ENCODE peak calls at places on chromosome 2, in nine cellular contexts. V is Panc1, D is ovary, W is fibroblast of pulmonary artery, K is spleen, X is IMR-90, E is body of pancreas, L is H1, Q is AG09309. S is an unnamed sample.

GRCh38 chr2:136019304-136019703 is 33.9 kb upstream of the DARS1 start:
- DNase-seq in X (no peak), L (no peak), D (no peak), Q (no peak), E (no peak), W (no peak), V (no peak), K (no peak), S (no peak)

GRCh38 chr2:5690231-5690630 is 2.0 kb upstream of the SOX11 start:
- DNase-seq in V (no peak), X (peak), Q (no peak), W (no peak), E (no peak), L (no peak), D (no peak), K (no peak), S (no peak)

GRCh38 chr2:96867756-96868554 is 1.9 kb downstream of the SEMA4C start:
- DNase-seq in X (no peak), E (no peak), W (peak), Q (no peak), V (no peak), L (no peak), K (peak), D (no peak), S (no peak)

GRCh38 chr2:8456149-8457091 is 225.4 kb upstream of the ID2 start:
- DNase-seq in D (no peak), L (no peak), W (no peak), X (no peak), Q (no peak), E (no peak), K (no peak), V (no peak), S (no peak)

GRCh38 chr2:18536100-18536499 is 24.4 kb downstream of the RDH14 start:
- DNase-seq in D (no peak), L (no peak), E (no peak), X (peak), V (no peak), K (no peak), W (no peak), Q (no peak), S (no peak)

GRCh38 chr2:145688156-145688555 is 1168.2 kb upstream of the ZEB2 start:
- DNase-seq in Q (no peak), E (no peak), L (no peak), W (no peak), X (no peak), D (no peak), K (no peak), V (no peak), S (no peak)

GRCh38 chr2:96949153-96949520 is 37.2 kb downstream of the FAM178B start:
- DNase-seq in W (no peak), L (no peak), E (no peak), V (no peak), Q (no peak), X (no peak), K (no peak), D (no peak), S (no peak)

GRCh38 chr2:72035518-72036172 is 112.0 kb downstream of the CYP26B1 start:
- DNase-seq in L (no peak), W (peak), V (no peak), Q (no peak), E (no peak), D (no peak), X (peak), K (peak), S (no peak)

GRCh38 chr2:28654981-28655322 is 96.7 kb upstream of the PPP1CB start:
- DNase-seq in L (no peak), E (no peak), W (no peak), X (no peak), K (no peak), D (no peak), Q (no peak), V (no peak), S (no peak)

GRCh38 chr2:196200557-196200956 is 29.2 kb upstream of the STK17B start:
- DNase-seq in D (no peak), K (no peak), E (no peak), X (no peak), V (no peak), Q (no peak), L (no peak), W (no peak), S (no peak)

GRCh38 chr2:8568543-8569302 is 113.1 kb upstream of the ID2 start:
- DNase-seq in V (no peak), W (no peak), X (no peak), L (no peak), K (no peak), Q (no peak), E (no peak), D (no peak), S (no peak)

GRCh38 chr2:85668009-85668856 is at the start of gene SFTPB:
- DNase-seq in V (no peak), W (peak), L (no peak), X (peak), D (no peak), Q (no peak), K (no peak), E (no peak), S (no peak)

GRCh38 chr2:61425605-61426155 is 45.2 kb downstream of the USP34 start:
- DNase-seq in E (no peak), K (no peak), L (no peak), V (no peak), X (no peak), Q (no peak), D (no peak), W (no peak), S (no peak)

GRCh38 chr2:237298323-237299118 is 115.4 kb downstream of the COL6A3 start:
- DNase-seq in W (no peak), X (peak), D (no peak), E (no peak), K (no peak), Q (peak), L (no peak), V (no peak), S (no peak)

GRCh38 chr2:102703748-102704147 is 58.1 kb upstream of the TMEM182 start:
- DNase-seq in L (no peak), X (peak), E (no peak), W (peak), V (peak), Q (no peak), D (no peak), K (no peak), S (peak)

GRCh38 chr2:68936462-68936861 is 16.2 kb downstream of the GKN2 start:
- DNase-seq in D (no peak), K (no peak), Q (no peak), L (no peak), X (peak), V (no peak), E (no peak), W (peak), S (no peak)

GRCh38 chr2:120905298-120905697 is 169.6 kb downstream of the GLI2 start:
- DNase-seq in K (no peak), L (no peak), Q (no peak), V (no peak), E (no peak), D (no peak), W (no peak), X (no peak), S (no peak)

GRCh38 chr2:200797242-200797770 is 14.4 kb upstream of the BZW1 start:
- DNase-seq in E (peak), Q (no peak), V (no peak), K (no peak), L (no peak), X (peak), D (no peak), W (peak), S (no peak)

GRCh38 chr2:182870227-182870626 is 3.8 kb upstream of the FRZB start:
- DNase-seq in D (no peak), Q (no peak), V (no peak), K (no peak), L (peak), E (no peak), W (no peak), X (no peak), S (peak)

GRCh38 chr2:224930990-224931389 is 111.3 kb downstream of the DOCK10 start:
- DNase-seq in X (no peak), L (no peak), Q (no peak), D (no peak), K (no peak), W (no peak), V (no peak), E (no peak), S (no peak)

GRCh38 chr2:168184896-168185513 is 62.4 kb downstream of the STK39 start:
- DNase-seq in W (no peak), E (no peak), K (no peak), L (no peak), Q (no peak), X (no peak), D (no peak), V (no peak), S (no peak)

GRCh38 chr2:119809329-119810038 is 49.8 kb downstream of the PTPN4 start:
- DNase-seq in K (no peak), L (no peak), X (peak), V (no peak), D (peak), Q (peak), E (no peak), W (peak), S (peak)

GRCh38 chr2:52269696-52270485 is 1238.0 kb upstream of the NRXN1 start:
- DNase-seq in V (no peak), L (no peak), W (peak), K (no peak), Q (no peak), D (no peak), E (no peak), X (peak), S (no peak)

GRCh38 chr2:134261398-134262131 is 7.7 kb downstream of the MGAT5 start:
- DNase-seq in K (no peak), E (no peak), W (peak), Q (no peak), L (peak), X (no peak), D (no peak), V (no peak), S (no peak)

GRCh38 chr2:25257032-25257455 is 84.7 kb downstream of the DNMT3A start:
- DNase-seq in Q (peak), X (peak), W (peak), V (no peak), E (no peak), L (no peak), D (no peak), K (no peak), S (no peak)

GRCh38 chr2:215410932-215411285 is 25.0 kb downstream of the FN1 start:
- DNase-seq in V (no peak), K (no peak), Q (peak), X (peak), E (no peak), L (no peak), D (no peak), W (peak), S (peak)

GRCh38 chr2:3574155-3574554 is 905 bp upstream of the RPS7 start:
- DNase-seq in V (no peak), Q (no peak), L (no peak), D (no peak), W (no peak), K (no peak), E (no peak), X (no peak), S (no peak)

GRCh38 chr2:218003994-218004419 is 1.2 kb upstream of the TNS1 start:
- DNase-seq in K (no peak), L (no peak), E (peak), X (peak), V (no peak), D (peak), Q (peak), W (peak), S (no peak)

DNA sequence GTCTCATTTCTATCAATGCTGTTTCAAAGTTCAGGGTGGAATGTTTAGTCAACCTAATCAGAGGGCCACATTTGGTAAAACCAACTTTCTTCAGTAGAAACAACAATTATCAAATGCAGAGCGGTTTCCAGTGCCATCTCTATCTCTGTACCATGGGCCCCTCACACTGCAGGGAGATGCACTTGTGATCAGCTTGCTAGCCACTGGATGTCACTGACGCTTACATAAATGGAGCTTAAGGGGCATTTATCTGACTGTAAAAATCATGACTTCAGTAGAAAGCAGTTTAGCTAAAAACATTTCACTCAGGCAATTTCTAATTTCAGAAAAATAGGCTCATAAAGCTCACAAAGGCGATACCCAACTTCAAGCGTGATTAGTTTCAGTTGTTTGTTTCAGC is 678.0 kb downstream of the ZEB2 start:
- DNase-seq in D (no peak), L (no peak), X (peak), V (no peak), Q (no peak), K (no peak), E (no peak), W (peak), S (peak)
- TF ChIP-seq CTCF in D (no peak), L (peak), X (peak), V (no peak), Q (no peak), K (no peak), E (no peak), W (peak), S (peak)

GRCh38 chr2:42931147-42931817 is 138.9 kb upstream of the HAAO start:
- DNase-seq in K (no peak), W (no peak), X (no peak), E (no peak), D (no peak), Q (no peak), V (no peak), L (peak), S (no peak)
- TF ChIP-seq CTCF in K (no peak), W (peak), X (peak), E (no peak), D (no peak), Q (peak), V (no peak), L (peak), S (peak)

GRCh38 chr2:112583497-112584133 is 794 bp upstream of the CHCHD5 start:
- DNase-seq in K (no peak), X (no peak), V (peak), Q (no peak), E (no peak), D (no peak), L (no peak), W (peak), S (peak)
- TF ChIP-seq CTCF in K (no peak), X (no peak), V (no peak), Q (no peak), E (no peak), D (no peak), L (no peak), W (no peak), S (peak)

GRCh38 chr2:187117483-187117882 is 268.5 kb upstream of the ZSWIM2 start:
- DNase-seq in Q (no peak), L (no peak), X (no peak), V (no peak), D (no peak), E (no peak), K (no peak), W (no peak), S (peak)

GRCh38 chr2:187118331-187119099 is 269.5 kb upstream of the ZSWIM2 start:
- DNase-seq in L (no peak), W (no peak), K (no peak), D (no peak), X (no peak), Q (no peak), V (no peak), E (no peak), S (peak)

DNA sequence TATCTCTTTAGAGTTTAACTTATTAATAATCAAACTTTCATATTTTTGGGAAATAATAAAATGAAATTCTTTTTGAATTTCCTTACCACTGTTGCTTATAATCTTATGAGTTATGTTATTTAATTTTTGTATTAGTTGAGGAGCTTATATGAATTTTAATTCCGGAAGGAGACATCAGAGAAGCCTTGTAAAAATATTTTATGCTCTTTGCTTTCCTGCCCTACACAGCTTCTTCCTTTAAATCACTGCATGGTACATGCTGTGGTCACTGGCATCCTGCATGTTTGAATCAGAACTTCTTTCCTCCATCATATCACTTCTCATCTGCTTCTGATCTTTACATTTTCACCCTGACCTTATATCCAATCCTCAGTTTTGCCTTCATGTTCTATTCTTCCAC is 266.7 kb upstream of the ZSWIM2 start:
- DNase-seq in D (no peak), V (no peak), X (no peak), K (no peak), L (no peak), W (no peak), Q (no peak), E (no peak), S (peak)
- TF ChIP-seq CTCF in D (no peak), V (no peak), X (no peak), K (no peak), L (no peak), W (no peak), Q (no peak), E (no peak), S (no peak)

GRCh38 chr2:16617282-16618266 is 48.1 kb downstream of the CYRIA start:
- DNase-seq in E (peak), X (peak), K (no peak), Q (no peak), L (no peak), V (no peak), D (no peak), W (peak), S (peak)
- TF ChIP-seq CTCF in E (peak), X (peak), K (peak), Q (peak), L (peak), V (peak), D (peak), W (peak), S (peak)

DNA sequence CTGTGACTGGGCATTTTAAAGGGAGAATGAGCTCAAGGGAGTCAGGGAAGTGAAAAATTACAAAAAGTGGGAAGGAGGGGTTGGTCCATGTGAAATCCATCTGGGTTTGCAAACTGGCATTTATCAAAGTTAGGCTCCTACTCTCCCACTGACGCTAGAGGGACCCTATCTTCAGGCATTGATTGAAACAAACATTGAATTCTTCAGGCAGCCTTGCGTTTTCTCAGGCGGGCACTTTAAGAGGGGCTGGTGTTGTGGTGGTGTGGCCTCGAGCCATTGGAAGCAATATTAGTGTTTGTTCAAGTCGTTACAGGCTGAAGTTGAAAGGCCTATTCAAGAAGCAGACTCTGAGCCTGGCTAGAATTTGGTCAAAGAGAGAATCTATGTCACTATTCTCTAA is 36.6 kb downstream of the STON1 start:
- DNase-seq in W (peak), E (no peak), L (no peak), D (peak), V (no peak), K (no peak), X (peak), Q (no peak), S (peak)
- TF ChIP-seq CTCF in W (peak), E (peak), L (peak), D (no peak), V (peak), K (no peak), X (peak), Q (peak), S (peak)

GRCh38 chr2:42060028-42060427 is 12.2 kb downstream of the PKDCC start:
- DNase-seq in E (no peak), K (peak), L (no peak), D (no peak), Q (no peak), V (no peak), W (no peak), X (no peak), S (no peak)
- TF ChIP-seq CTCF in E (no peak), K (no peak), L (no peak), D (no peak), Q (no peak), V (no peak), W (no peak), X (no peak), S (peak)

S was measured in A673.